ENCODE peak calls at places on chromosome 9, in four cellular contexts. K is fibroblast of lung, V is body of pancreas, Q is uterus. G is an unnamed sample. For H3K36me3 and H3K9me3, the result is how much of the 10 kb centered on the place peaks cover.

GRCh38 chr9:112753725-112754124 is 3.2 kb downstream of the SNX30 start:
- DNase-seq in V (no peak), K (peak), Q (peak), G (no peak)

GRCh38 chr9:21968331-21969010 is 25.7 kb downstream of the CDKN2A start:
- DNase-seq in V (no peak), K (no peak), Q (no peak), G (no peak)

GRCh38 chr9:135156525-135157510 is 69.3 kb downstream of the OLFM1 start:
- DNase-seq in Q (no peak), K (peak), V (peak), G (no peak)

GRCh38 chr9:126386088-126386487 is 59.5 kb downstream of the MVB12B start:
- DNase-seq in Q (no peak), K (no peak), V (no peak), G (no peak)

GRCh38 chr9:38213591-38213990 is 144.6 kb upstream of the SHB start:
- DNase-seq in Q (no peak), V (no peak), K (no peak), G (no peak)

GRCh38 chr9:99000480-99001395 is 57.0 kb downstream of the COL15A1 start:
- DNase-seq in V (no peak), Q (no peak), K (peak), G (peak)

GRCh38 chr9:108386859-108387384 is 468.9 kb downstream of the ACTL7B start:
- DNase-seq in Q (no peak), K (peak), V (no peak), G (no peak)

GRCh38 chr9:121283856-121284732 is 16.1 kb downstream of the GSN start:
- DNase-seq in Q (peak), V (no peak), K (no peak), G (no peak)

GRCh38 chr9:79195904-79196303 is 375.9 kb upstream of the TLE4 start:
- DNase-seq in Q (no peak), K (peak), V (no peak), G (no peak)

GRCh38 chr9:16368425-16369087 is 501.9 kb downstream of the BNC2 start:
- DNase-seq in Q (no peak), V (no peak), K (no peak), G (no peak)

GRCh38 chr9:35771524-35771923 is 17.4 kb upstream of the MSMP start:
- DNase-seq in V (peak), Q (no peak), K (peak), G (no peak)

GRCh38 chr9:112861638-112862555 is 28.8 kb downstream of the SLC46A2 start:
- DNase-seq in K (peak), V (no peak), Q (no peak), G (no peak)

GRCh38 chr9:5851445-5851844 is 18.5 kb upstream of the ERMP1 start:
- DNase-seq in Q (no peak), K (peak), V (no peak), G (no peak)

GRCh38 chr9:93299418-93300174 is 115.7 kb downstream of the WNK2 start:
- DNase-seq in K (no peak), Q (no peak), V (no peak), G (no peak)

GRCh38 chr9:96217756-96218693 is 84.0 kb downstream of the HSD17B3 start:
- DNase-seq in Q (peak), V (peak), K (peak), G (peak)

GRCh38 chr9:113011911-113012381 is at the start of gene ZNF883:
- DNase-seq in Q (peak), V (peak), K (peak), G (no peak)

GRCh38 chr9:93501406-93501805 is 48.0 kb upstream of the FAM120AOS start:
- DNase-seq in Q (no peak), V (no peak), K (peak), G (no peak)

GRCh38 chr9:108045851-108046250 is 556.3 kb upstream of the KLF4 start:
- DNase-seq in Q (no peak), K (no peak), V (no peak), G (no peak)

GRCh38 chr9:73979894-73980264 is 517.3 kb upstream of the RORB start:
- DNase-seq in K (no peak), Q (no peak), V (no peak), G (no peak)

GRCh38 chr9:70054546-70054945 is 10.9 kb downstream of the MAMDC2 start:
- DNase-seq in K (no peak), Q (no peak), V (no peak), G (no peak)

GRCh38 chr9:100714372-100715099 is 136.7 kb downstream of the CAVIN4 start:
- DNase-seq in K (peak), Q (no peak), V (peak), G (no peak)

GRCh38 chr9:38421498-38422211 is 2.6 kb downstream of the IGFBPL1 start:
- DNase-seq in Q (no peak), V (no peak), K (no peak), G (no peak)

GRCh38 chr9:83334320-83334719 is 203.9 kb downstream of the FRMD3 start:
- DNase-seq in Q (peak), V (peak), K (peak), G (peak)

GRCh38 chr9:27489087-27489876 is 34.8 kb upstream of the IFNK start:
- DNase-seq in Q (no peak), K (no peak), V (no peak), G (no peak)

GRCh38 chr9:137080260-137081122 is 3.2 kb downstream of the UAP1L1 start:
- DNase-seq in Q (no peak), V (no peak), K (no peak), G (no peak)

GRCh38 chr9:115022760-115023434 is 92.5 kb upstream of the TNFSF8 start:
- DNase-seq in Q (no peak), V (no peak), K (peak), G (no peak)

GRCh38 chr9:124617477-124618141 is 110.4 kb upstream of the NR5A1 start:
- DNase-seq in Q (peak), V (peak), K (peak), G (peak)

GRCh38 chr9:6549106-6549505 is 96.4 kb downstream of the GLDC start:
- DNase-seq in K (no peak), V (no peak), Q (no peak), G (no peak)

GRCh38 chr9:37453827-37454226 is 11.4 kb downstream of the ZBTB5 start:
- DNase-seq in V (no peak), Q (no peak), K (no peak), G (no peak)

GRCh38 chr9:126842977-126843799 is 17.3 kb upstream of the ZBTB34 start:
- DNase-seq in V (no peak), K (no peak), Q (no peak), G (no peak)

GRCh38 chr9:38278457-38278856 is 114.0 kb upstream of the ALDH1B1 start:
- DNase-seq in K (no peak), Q (no peak), V (no peak), G (no peak)

GRCh38 chr9:128192601-128193371 is 1.4 kb upstream of the CIZ1 start:
- DNase-seq in V (peak), K (peak), Q (peak), G (peak)

GRCh38 chr9:104177003-104177611 is 83.0 kb downstream of the SMC2 start:
- DNase-seq in V (no peak), Q (no peak), K (no peak), G (no peak)

DNA sequence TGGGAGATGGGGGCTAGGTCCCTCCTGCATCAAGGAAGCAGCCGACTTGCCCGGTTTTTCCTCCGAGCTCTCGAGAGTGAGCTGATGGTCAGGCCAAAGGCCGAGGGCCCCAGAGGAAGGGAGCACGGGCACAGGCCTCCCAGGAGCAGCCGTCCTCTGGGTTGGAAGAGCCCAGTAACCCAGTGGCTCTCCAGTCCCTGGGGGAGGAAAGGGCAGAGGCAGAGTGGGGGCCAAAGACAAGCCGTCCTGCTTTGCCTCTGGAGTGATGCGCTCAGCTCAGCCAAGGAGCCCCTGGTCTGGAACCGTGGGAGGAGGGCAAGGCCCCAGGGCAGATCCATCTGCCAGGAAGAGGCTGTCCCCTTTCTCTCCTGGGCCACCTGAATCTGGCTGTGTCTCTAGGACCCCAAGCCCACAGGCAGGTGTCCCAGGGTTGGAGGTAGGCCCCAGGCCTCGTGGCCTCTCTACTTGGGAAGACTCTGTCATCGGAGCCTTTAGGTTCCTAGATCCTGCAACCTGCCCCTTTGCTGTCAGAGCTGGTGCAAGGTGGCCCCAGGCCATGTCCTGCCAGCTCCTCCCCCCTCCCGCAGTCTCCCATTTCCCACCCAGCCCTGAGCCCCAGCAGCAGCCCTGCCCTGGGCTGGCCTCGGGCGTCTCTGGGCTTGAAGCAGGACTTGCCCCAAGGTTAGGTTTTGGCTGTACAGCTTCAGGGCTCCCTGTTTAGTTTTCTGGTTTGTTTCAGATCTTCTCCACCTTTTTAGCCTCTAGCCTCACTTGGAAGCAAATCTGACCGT is 224.1 kb downstream of the CACNA1B start:
- DNase-seq in Q (no peak), K (no peak), V (no peak), G (no peak)
- H3K36me3 ChIP-seq in Q (under half), K (under half), V (under half), G (under half)

DNA sequence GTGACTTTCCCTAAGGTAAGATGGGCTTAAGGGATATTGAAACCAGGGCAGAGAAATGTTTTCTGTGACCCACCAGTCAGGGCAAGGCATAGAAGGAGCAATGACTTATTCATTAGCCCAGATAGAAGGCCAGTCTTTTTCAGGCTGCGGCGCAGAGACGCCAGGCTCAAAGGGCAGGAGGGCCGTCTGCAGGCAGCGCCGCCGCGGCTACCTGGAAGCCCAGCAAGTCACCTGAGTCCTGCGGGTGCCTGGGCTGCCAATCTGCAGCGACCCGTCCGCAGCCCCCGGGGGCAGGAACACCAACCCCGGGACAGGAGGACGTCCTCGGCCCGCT is 322 bp upstream of the SH3GL2 start:
- DNase-seq in V (no peak), Q (no peak), K (no peak), G (no peak)
- H3K9me3 ChIP-seq in V (under half), Q (under half), K (under half), G (under half)

DNA sequence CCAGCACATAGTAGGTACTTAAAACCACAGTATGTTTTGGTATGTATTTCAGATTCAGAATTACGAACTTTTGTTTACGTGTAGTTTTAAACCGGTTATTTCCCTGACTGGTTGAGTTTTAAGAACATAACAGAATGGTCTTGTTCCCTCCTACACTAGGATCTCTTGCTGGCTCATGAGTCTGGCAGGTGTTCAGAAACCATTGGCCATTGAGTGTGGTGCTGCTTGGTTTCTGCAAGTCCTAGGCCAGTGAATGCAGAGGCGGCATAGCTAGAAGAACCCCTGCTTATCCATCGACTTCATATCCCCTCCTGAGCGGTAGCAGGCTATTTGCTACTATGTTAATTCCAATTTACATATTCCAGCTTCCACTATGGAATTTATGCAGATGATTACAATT is 65.6 kb downstream of the GPR21 start:
- DNase-seq in V (no peak), Q (no peak), K (no peak), G (no peak)
- H3K36me3 ChIP-seq in V (under half), Q (under half), K (under half), G (half or more)

GRCh38 chr9:122567901-122568300 is 15.0 kb downstream of the OR1N2 start:
- DNase-seq in Q (no peak), V (no peak), K (no peak), G (no peak)
- H3K9me3 ChIP-seq in Q (under half), V (under half), K (under half), G (under half)

GRCh38 chr9:89402695-89403427 is 84.6 kb downstream of the SECISBP2 start:
- DNase-seq in V (no peak), K (no peak), Q (no peak), G (no peak)
- H3K36me3 ChIP-seq in V (under half), K (under half), Q (under half), G (under half)